ENCODE peak calls at places on chromosomes 12 and 14, in four cellular contexts. X, F, Z and L are unnamed samples.

GRCh38 chr12:123115409-123116111 is 35.3 kb downstream of the PITPNM2 start:
- DNase-seq in Z (no peak), X (no peak), F (no peak), L (no peak)

GRCh38 chr14:50523271-50524041 is 8.9 kb downstream of the MAP4K5 start:
- DNase-seq in F (no peak), Z (no peak), X (no peak), L (no peak)

GRCh38 chr12:92933606-92934005 is 4.5 kb upstream of the EEA1 start:
- DNase-seq in F (no peak), X (no peak), Z (no peak), L (peak)

GRCh38 chr12:70449074-70449757 is 83.1 kb downstream of the KCNMB4 start:
- DNase-seq in F (no peak), X (no peak), Z (no peak), L (no peak)

GRCh38 chr12:121628037-121628436 is 1.7 kb downstream of the ORAI1 start:
- DNase-seq in X (peak), F (no peak), Z (peak), L (no peak)

GRCh38 chr14:55711171-55711811 is 131.3 kb downstream of the KTN1 start:
- DNase-seq in F (no peak), Z (no peak), X (no peak), L (no peak)

GRCh38 chr12:97026901-97027300 is 119.8 kb downstream of the NEDD1 start:
- DNase-seq in F (no peak), X (no peak), Z (no peak), L (no peak)

GRCh38 chr14:33943081-33943480 is 7.8 kb downstream of the EGLN3 start:
- DNase-seq in X (no peak), F (no peak), Z (peak), L (no peak)

GRCh38 chr12:47547077-47547476 is 158.8 kb downstream of the RPAP3 start:
- DNase-seq in F (no peak), X (peak), Z (no peak), L (no peak)
- TF ChIP-seq USF2 in F (no peak), X (no peak), Z (no peak), L (no peak)

GRCh38 chr14:92890830-92891598 is 31.9 kb upstream of the CHGA start:
- DNase-seq in X (no peak), Z (no peak), F (no peak), L (no peak)
- TF ChIP-seq TEAD4 in X (no peak), Z (no peak), F (no peak), L (no peak)

GRCh38 chr12:66584673-66585072 is 94.2 kb downstream of the GRIP1 start:
- DNase-seq in F (no peak), X (no peak), Z (no peak), L (no peak)

GRCh38 chr12:66590276-66590675 is 88.6 kb downstream of the GRIP1 start:
- DNase-seq in Z (no peak), F (no peak), X (no peak), L (no peak)

GRCh38 chr12:66589095-66589494 is 89.8 kb downstream of the GRIP1 start:
- DNase-seq in Z (no peak), F (no peak), X (no peak), L (no peak)

DNA sequence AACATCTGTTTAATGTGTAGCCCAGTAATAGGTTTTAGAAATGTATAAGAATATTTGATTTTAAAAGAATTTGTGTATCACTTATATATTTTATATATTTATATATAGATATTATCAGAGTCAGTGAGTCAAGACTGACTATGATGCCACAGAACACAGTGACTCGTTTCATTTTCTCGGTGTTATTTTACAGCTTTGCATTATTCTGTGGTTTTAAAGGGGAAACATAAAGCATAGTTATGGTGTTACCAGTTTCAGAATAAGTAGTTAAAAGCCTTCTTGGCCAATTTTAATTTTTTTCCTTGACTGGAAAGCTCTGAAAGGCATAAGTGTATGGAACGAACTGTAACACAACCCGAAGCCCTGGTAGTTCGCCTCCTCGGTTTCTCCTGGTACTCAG is 91.0 kb downstream of the GRIP1 start:
- DNase-seq in X (no peak), Z (no peak), F (no peak), L (no peak)
- TF ChIP-seq USF2 in X (no peak), Z (no peak), F (no peak), L (no peak)

GRCh38 chr14:64825498-64825897 is 54.2 kb downstream of the SPTB start:
- DNase-seq in Z (no peak), F (no peak), X (peak), L (no peak)
- TF ChIP-seq TEAD4 in Z (no peak), F (no peak), X (no peak), L (no peak)

GRCh38 chr12:95574030-95574429 is 22.8 kb upstream of the USP44 start:
- DNase-seq in Z (no peak), F (peak), X (no peak), L (peak)

GRCh38 chr12:95577820-95578219 is 26.5 kb upstream of the USP44 start:
- DNase-seq in Z (no peak), F (no peak), X (no peak), L (no peak)

GRCh38 chr12:95571369-95571768 is 20.1 kb upstream of the USP44 start:
- DNase-seq in X (no peak), F (no peak), Z (no peak), L (no peak)

GRCh38 chr12:95574799-95575452 is 23.6 kb upstream of the USP44 start:
- DNase-seq in X (peak), F (no peak), Z (peak), L (no peak)
- TF ChIP-seq USF2 in X (no peak), F (no peak), Z (no peak), L (no peak)

GRCh38 chr14:105660816-105661531 is 134.6 kb downstream of the TMEM121 start:
- DNase-seq in Z (no peak), X (no peak), F (no peak), L (no peak)

GRCh38 chr14:105664691-105665090 is 138.3 kb downstream of the TMEM121 start:
- DNase-seq in X (no peak), F (no peak), Z (no peak), L (no peak)

GRCh38 chr14:105666420-105666819 is 140.0 kb downstream of the TMEM121 start:
- DNase-seq in F (no peak), Z (no peak), X (no peak), L (no peak)

GRCh38 chr14:105665951-105666277 is 139.5 kb downstream of the TMEM121 start:
- DNase-seq in F (no peak), Z (no peak), X (no peak), L (no peak)

GRCh38 chr14:105665247-105665950 is 139.0 kb downstream of the TMEM121 start:
- DNase-seq in Z (no peak), X (no peak), F (no peak), L (no peak)
- TF ChIP-seq TEAD4 in Z (no peak), X (no peak), F (no peak), L (no peak)

DNA sequence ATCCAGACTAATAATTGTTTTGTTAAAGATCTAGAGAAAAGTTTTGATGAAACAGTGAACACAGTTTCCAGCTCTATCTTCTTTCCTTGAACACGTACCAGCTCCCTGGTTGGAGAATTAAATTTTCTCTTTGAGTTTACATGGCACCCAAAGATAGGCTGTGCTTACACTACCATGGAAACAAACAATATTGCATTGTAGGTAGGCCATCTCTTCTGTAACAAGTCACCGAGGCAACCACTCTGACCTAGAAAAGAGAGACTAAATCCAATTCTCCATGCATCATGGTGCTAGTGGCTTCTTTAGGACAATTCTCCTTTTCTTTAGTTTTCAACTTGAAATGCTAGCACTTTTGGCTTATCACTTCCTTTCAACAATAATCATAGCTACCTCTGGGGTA is 9.9 kb downstream of the BMAL2 start:
- DNase-seq in X (no peak), F (no peak), Z (no peak), L (no peak)
- TF ChIP-seq USF2 in X (no peak), F (no peak), Z (no peak), L (no peak)

DNA sequence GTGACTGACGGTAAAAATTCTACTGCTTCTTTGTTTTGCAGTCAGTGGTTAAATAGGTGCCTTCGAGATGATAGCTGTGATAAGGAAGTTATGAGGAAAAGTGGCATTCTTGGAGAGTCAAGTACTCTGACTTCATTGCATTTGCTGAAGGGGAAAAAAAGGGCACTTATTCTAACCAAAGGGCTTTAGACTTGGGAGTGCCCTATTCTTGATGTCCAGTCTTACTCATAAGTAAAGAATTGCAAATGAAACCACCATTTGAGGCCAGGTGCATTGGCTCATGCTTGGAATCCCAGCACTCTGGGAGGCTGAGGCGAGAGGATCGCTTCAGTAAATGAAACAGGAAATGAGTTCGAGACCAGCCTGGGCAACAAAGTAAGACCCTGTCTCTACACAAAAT is 40.3 kb downstream of the BRAP start:
- DNase-seq in F (no peak), Z (no peak), X (no peak), L (no peak)
- TF ChIP-seq TEAD4 in F (no peak), Z (no peak), X (no peak), L (no peak)

GRCh38 chr12:64203775-64204174 is 18.3 kb downstream of the KICS2 start:
- DNase-seq in X (no peak), Z (no peak), F (no peak), L (no peak)
- TF ChIP-seq USF2 in X (no peak), Z (no peak), F (no peak), L (no peak)

DNA sequence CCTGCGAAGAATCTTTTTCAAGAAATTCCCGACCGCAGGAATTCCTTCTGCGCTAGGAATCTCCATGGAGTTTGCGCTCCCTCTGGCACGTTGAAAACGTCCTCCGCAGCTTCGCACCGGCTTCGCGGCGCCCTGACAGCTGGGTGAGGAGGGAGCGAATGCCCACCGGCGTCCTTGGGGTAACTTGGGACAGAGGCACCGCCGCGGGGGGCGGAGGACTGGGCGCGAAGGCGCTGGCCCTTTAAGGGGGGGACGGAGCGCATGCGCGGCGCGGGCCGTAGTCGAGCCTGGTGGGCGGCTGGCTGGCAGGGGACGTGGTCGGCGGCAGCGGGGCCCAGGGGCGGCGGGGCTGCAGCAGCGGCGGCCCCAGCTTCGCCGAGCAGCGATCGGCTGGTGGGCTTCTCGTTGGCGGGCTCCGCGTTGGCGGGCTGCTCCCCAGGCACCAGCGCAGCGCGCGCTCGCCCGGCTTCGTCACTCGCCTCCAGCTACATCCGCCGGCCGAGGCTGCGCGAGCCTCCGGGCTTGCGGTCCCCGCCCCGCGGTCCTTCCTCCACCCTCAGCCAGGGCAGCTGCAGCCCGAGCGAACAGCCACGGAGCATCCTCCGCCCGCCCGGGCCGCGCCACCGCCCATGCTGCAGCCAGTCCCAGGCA is at the start of gene VASH1:
- DNase-seq in F (peak), Z (peak), X (peak), L (peak)
- TF ChIP-seq TEAD4 in F (peak), Z (no peak), X (no peak), L (no peak)